ENCODE peak calls at places on chromosomes 11 and 22, in five cellular contexts. S is activated gamma-delta T cell treated with Interleukin-2 at 50 U/mL for 16 hours, B is Caki2, P is brain pericyte, X is NCI-H748 treated with DMSO at 0.1 percent for 48 hours. J is an unnamed sample.

GRCh38 chr11:134764367-134764766 is 352.3 kb upstream of the B3GAT1 start:
- DNase-seq in S (no peak), B (no peak), P (no peak), X (no peak), J (no peak)

GRCh38 chr22:35437038-35437437 is 37.1 kb downstream of the MCM5 start:
- DNase-seq in S (no peak), B (peak), P (no peak), X (no peak), J (no peak)

GRCh38 chr11:79440451-79441158 is at the start of gene TENM4:
- DNase-seq in S (no peak), B (peak), P (peak), X (peak), J (peak)

GRCh38 chr22:33302049-33302545 is 243.9 kb upstream of the SYN3 start:
- DNase-seq in S (peak), B (peak), P (no peak), X (peak), J (peak)

GRCh38 chr22:42432020-42432596 is at the start of gene NFAM1:
- DNase-seq in S (no peak), B (no peak), P (no peak), X (no peak), J (no peak)

GRCh38 chr11:75582935-75583709 is 21.1 kb downstream of the SERPINH1 start:
- DNase-seq in S (peak), B (no peak), P (no peak), X (peak), J (no peak)

GRCh38 chr11:120068114-120068573 is 69.8 kb downstream of the TRIM29 start:
- DNase-seq in S (no peak), B (no peak), P (no peak), X (no peak), J (no peak)

GRCh38 chr11:117583063-117583801 is 213.8 kb downstream of the DSCAML1 start:
- DNase-seq in S (no peak), B (peak), P (no peak), X (no peak), J (no peak)

GRCh38 chr11:110355011-110355744 is 58.8 kb upstream of the RDX start:
- DNase-seq in S (no peak), B (no peak), P (no peak), X (no peak), J (no peak)

GRCh38 chr11:45518096-45518852 is 147.1 kb downstream of the CHST1 start:
- DNase-seq in S (no peak), B (no peak), P (no peak), X (no peak), J (no peak)

GRCh38 chr11:112513417-112513816 is 252.8 kb upstream of the PLET1 start:
- DNase-seq in S (no peak), B (no peak), P (no peak), X (no peak), J (no peak)

GRCh38 chr11:93908689-93909088 is 58.3 kb upstream of the VSTM5 start:
- DNase-seq in S (no peak), B (peak), P (no peak), X (no peak), J (peak)

GRCh38 chr11:67062526-67063373 is 6.1 kb downstream of the RHOD start:
- DNase-seq in S (no peak), B (peak), P (no peak), X (no peak), J (no peak)

GRCh38 chr11:65316979-65317786 is 2.5 kb downstream of the CDC42EP2 start:
- DNase-seq in S (no peak), B (peak), P (no peak), X (no peak), J (no peak)

GRCh38 chr22:48089601-48090331 is 1327.3 kb downstream of the TBC1D22A start:
- DNase-seq in S (no peak), B (peak), P (no peak), X (no peak), J (no peak)

GRCh38 chr11:66365166-66365565 is 6.4 kb downstream of the SLC29A2 start:
- DNase-seq in S (no peak), B (no peak), P (no peak), X (no peak), J (no peak)

GRCh38 chr11:1870326-1870696 is 17.4 kb downstream of the LSP1 start:
- DNase-seq in S (no peak), B (no peak), P (no peak), X (no peak), J (no peak)

GRCh38 chr11:129960216-129961214 is 42.1 kb downstream of the PRDM10 start:
- DNase-seq in S (no peak), B (peak), P (peak), X (no peak), J (no peak)

GRCh38 chr22:50178471-50178864 is 7.2 kb upstream of the TRABD start:
- DNase-seq in S (no peak), B (no peak), P (no peak), X (no peak), J (no peak)

GRCh38 chr11:84685976-84686375 is 941.2 kb downstream of the DLG2 start:
- DNase-seq in S (no peak), B (no peak), P (no peak), X (no peak), J (no peak)

GRCh38 chr11:78914503-78914902 is 339.8 kb upstream of the NARS2 start:
- DNase-seq in S (no peak), B (no peak), P (no peak), X (no peak), J (no peak)